ENCODE peak calls at places on chromosomes 13 and 19, in five cellular contexts. One of them, this sample, is unnamed. For H3K27me3, the result is how much of the 10 kb centered on the place peaks cover.

GRCh38 chr19:8609210-8610040 is 1.1 kb downstream of the ADAMTS10 start:
- DNase-seq in neural progenitor cell: peak
- DNase-seq in Peyer's patch: peak
- DNase-seq in prostate gland: no peak
- DNase-seq in thoracic aorta: peak
- DNase-seq in this sample: peak

GRCh38 chr13:99658266-99658991 is 157.2 kb downstream of the TM9SF2 start:
- DNase-seq in neural progenitor cell: peak
- DNase-seq in Peyer's patch: peak
- DNase-seq in prostate gland: peak
- DNase-seq in thoracic aorta: no peak
- DNase-seq in this sample: peak

GRCh38 chr19:20359933-20360720 is 193.1 kb downstream of the ZNF486 start:
- DNase-seq in neural progenitor cell: peak
- DNase-seq in Peyer's patch: no peak
- DNase-seq in prostate gland: peak
- DNase-seq in thoracic aorta: no peak
- DNase-seq in this sample: peak

GRCh38 chr13:27712421-27712820 is 79.9 kb upstream of the GSX1 start:
- DNase-seq in neural progenitor cell: no peak
- DNase-seq in Peyer's patch: peak
- DNase-seq in prostate gland: peak
- DNase-seq in thoracic aorta: no peak
- DNase-seq in this sample: peak

GRCh38 chr13:41547253-41548000 is 90.1 kb downstream of the RGCC start:
- DNase-seq in neural progenitor cell: no peak
- DNase-seq in Peyer's patch: no peak
- DNase-seq in prostate gland: no peak
- DNase-seq in thoracic aorta: no peak
- DNase-seq in this sample: no peak

GRCh38 chr13:98143601-98144500 is 957 bp downstream of the FARP1 start:
- DNase-seq in neural progenitor cell: peak
- DNase-seq in Peyer's patch: no peak
- DNase-seq in prostate gland: peak
- DNase-seq in thoracic aorta: no peak
- DNase-seq in this sample: peak

GRCh38 chr19:10899171-10899653 is 27.9 kb downstream of the CARM1 start:
- DNase-seq in neural progenitor cell: no peak
- DNase-seq in Peyer's patch: no peak
- DNase-seq in prostate gland: peak
- DNase-seq in thoracic aorta: no peak
- DNase-seq in this sample: peak

GRCh38 chr19:1252818-1253513 is 4.6 kb downstream of the MIDN start:
- DNase-seq in neural progenitor cell: no peak
- DNase-seq in Peyer's patch: peak
- DNase-seq in prostate gland: peak
- DNase-seq in thoracic aorta: peak
- DNase-seq in this sample: peak

GRCh38 chr19:18456974-18457373 is 19.0 kb upstream of the ISYNA1 start:
- DNase-seq in neural progenitor cell: no peak
- DNase-seq in Peyer's patch: no peak
- DNase-seq in prostate gland: no peak
- DNase-seq in thoracic aorta: no peak
- DNase-seq in this sample: no peak

GRCh38 chr19:50821248-50821612 is 2.4 kb downstream of the KLK1 start:
- DNase-seq in neural progenitor cell: no peak
- DNase-seq in Peyer's patch: no peak
- DNase-seq in prostate gland: no peak
- DNase-seq in thoracic aorta: no peak
- DNase-seq in this sample: no peak
- H3K27me3 ChIP-seq in neural progenitor cell: half or more
- H3K27me3 ChIP-seq in Peyer's patch: under half
- H3K27me3 ChIP-seq in prostate gland: under half
- H3K27me3 ChIP-seq in thoracic aorta: under half
- H3K27me3 ChIP-seq in this sample: under half

DNA sequence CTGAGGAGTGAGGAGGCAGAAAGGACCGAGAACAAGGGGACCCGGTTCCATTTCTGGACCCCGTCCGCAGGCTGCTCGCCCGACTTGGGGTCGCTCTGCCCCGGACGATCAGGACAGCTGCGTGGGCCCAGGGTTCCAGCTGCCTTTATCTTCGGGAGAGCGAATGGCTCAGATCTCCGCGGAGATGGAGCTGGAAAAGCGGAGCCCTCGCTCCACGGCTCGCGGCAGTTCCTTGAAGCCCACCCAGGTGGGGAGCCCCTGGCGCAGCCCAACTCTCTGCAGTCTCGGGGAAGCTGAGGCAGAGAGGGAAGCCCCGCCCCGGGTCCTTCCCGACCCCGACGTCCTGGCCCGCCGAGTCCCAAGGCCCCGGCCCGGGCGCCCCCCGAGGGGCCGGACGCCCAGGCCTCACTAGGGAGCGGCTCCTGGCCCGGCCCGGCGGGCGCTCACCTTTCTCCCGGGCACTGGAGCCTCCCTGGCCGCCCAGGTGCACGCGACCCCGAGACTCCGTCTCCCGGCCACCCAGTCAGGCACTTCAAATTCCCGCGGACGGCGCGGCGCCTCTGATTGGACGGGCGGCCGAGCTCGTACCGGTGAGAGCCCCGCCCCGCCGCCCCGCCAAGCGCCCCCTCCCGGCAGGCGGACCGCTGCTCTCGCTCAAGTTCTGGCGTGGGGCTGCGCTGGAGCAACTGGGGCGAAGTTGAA is 485.7 kb downstream of the UQCRFS1 start:
- DNase-seq in neural progenitor cell: peak
- DNase-seq in Peyer's patch: no peak
- DNase-seq in prostate gland: no peak
- DNase-seq in thoracic aorta: no peak
- DNase-seq in this sample: peak
- TF ChIP-seq CTCF in neural progenitor cell: peak
- TF ChIP-seq CTCF in Peyer's patch: no peak
- TF ChIP-seq CTCF in prostate gland: no peak
- TF ChIP-seq CTCF in thoracic aorta: no peak
- TF ChIP-seq CTCF in this sample: no peak

DNA sequence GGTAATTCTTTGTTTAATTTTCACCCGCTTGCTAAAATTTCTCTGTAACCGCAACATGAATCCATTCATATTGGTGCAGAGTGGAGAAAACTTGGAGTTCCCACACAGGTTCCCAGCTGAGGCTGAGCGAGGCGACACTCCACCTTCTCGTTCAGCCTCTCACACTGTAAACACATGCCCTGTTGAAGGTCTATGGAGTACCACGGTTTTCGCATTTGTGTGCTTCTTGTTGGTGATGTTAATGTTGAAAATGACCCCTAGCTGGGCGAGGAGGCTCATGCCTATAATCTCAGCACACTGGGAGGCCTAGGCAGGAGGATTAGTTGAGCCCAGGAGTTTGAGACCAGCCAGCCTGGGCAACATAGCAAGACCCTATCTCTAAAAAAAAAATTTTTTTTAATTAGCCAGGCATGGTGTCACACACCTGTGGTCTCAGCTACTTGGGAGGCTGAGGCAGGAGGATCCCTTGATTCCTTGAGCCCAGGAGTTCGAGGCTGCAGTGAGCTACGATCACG is 67.2 kb downstream of the ARHGEF18 start:
- DNase-seq in neural progenitor cell: no peak
- DNase-seq in Peyer's patch: no peak
- DNase-seq in prostate gland: no peak
- DNase-seq in thoracic aorta: no peak
- DNase-seq in this sample: no peak
- H3K27ac ChIP-seq in neural progenitor cell: no peak
- H3K27ac ChIP-seq in Peyer's patch: no peak
- H3K27ac ChIP-seq in prostate gland: peak
- H3K27ac ChIP-seq in thoracic aorta: no peak
- H3K27ac ChIP-seq in this sample: peak

GRCh38 chr13:83884141-83884540 is 1.9 kb upstream of the SLITRK1 start:
- DNase-seq in neural progenitor cell: no peak
- DNase-seq in Peyer's patch: no peak
- DNase-seq in prostate gland: no peak
- DNase-seq in thoracic aorta: no peak
- DNase-seq in this sample: no peak
- H3K27me3 ChIP-seq in neural progenitor cell: under half
- H3K27me3 ChIP-seq in Peyer's patch: under half
- H3K27me3 ChIP-seq in prostate gland: under half
- H3K27me3 ChIP-seq in thoracic aorta: under half
- H3K27me3 ChIP-seq in this sample: under half

DNA sequence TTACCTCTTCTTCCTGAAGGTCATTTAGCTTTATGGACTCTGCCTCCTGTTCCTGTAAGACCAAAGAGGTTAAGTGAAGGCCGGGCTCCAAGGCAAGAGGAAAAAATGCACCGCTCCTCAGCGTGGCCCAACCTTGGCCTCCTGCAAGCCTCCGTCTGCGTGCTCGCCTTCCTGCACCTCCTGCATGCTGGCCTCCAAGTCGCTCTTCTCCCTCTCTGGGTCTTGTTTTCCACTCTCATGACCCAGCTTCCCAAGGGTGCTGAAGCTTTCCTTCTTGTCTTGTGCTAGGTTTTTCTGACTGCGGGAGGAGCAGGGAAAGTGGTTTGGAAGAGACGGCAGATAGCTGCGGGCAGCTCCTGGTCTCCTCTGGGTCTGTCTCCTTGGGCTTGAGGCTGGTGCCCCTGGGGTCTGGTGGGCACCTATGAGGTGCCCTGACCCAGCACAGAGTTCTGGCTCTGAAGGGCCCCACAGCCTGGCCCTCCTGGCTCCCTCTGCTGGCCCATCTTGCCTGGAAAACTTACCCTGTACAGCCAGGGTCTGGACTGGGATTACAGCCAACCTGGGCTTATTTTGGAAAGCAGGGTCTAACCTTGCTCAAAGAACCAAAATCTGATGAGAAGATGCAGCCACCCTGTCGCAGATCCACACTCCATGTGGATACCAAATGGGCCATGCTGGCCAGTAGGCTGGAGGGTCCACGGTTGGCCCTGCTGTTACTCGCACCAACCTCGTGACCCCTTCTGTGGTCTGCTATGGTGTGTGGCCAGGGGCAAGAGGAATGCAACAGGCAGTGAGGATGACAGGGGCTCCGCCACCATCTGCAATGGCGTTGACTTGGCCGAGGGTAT is 5.2 kb downstream of the C13orf46 start:
- DNase-seq in neural progenitor cell: no peak
- DNase-seq in Peyer's patch: no peak
- DNase-seq in prostate gland: no peak
- DNase-seq in thoracic aorta: no peak
- DNase-seq in this sample: no peak
- TF ChIP-seq CTCF in neural progenitor cell: no peak
- TF ChIP-seq CTCF in Peyer's patch: no peak
- TF ChIP-seq CTCF in prostate gland: no peak
- TF ChIP-seq CTCF in thoracic aorta: no peak
- TF ChIP-seq CTCF in this sample: no peak